ENCODE peak calls at places on chromosomes 6 and 20, in eight cellular contexts. W is MM.1S, X is IMR-90, F is endothelial cell of umbilical vein, C is HCT116, E is H1, Y is PC-3, Q is H9. K is an unnamed sample.

GRCh38 chr6:106870069-106870468 is 104.5 kb downstream of the CD24 start:
- DNase-seq in W (no peak), X (peak; percentile 52), F (no peak), C (no peak), E (no peak), Y (peak; percentile 75), Q (no peak), K (no peak)

GRCh38 chr6:9398794-9399373 is 963.5 kb upstream of the SLC35B3 start:
- DNase-seq in W (no peak), X (no peak), F (no peak), C (no peak), E (no peak), Y (no peak), Q (no peak), K (no peak)

GRCh38 chr20:33703498-33704137 is 16.5 kb downstream of the PXMP4 start:
- DNase-seq in W (no peak), X (no peak), F (no peak), C (no peak), E (no peak), Y (no peak), Q (no peak), K (no peak)

GRCh38 chr6:37972994-37973757 is 153.6 kb downstream of the ZFAND3 start:
- DNase-seq in W (no peak), X (no peak), F (no peak), C (no peak), E (no peak), Y (no peak), Q (no peak), K (no peak)

GRCh38 chr6:84671188-84671587 is 93.2 kb downstream of the TBX18 start:
- DNase-seq in W (no peak), X (no peak), F (no peak), C (no peak), E (no peak), Y (peak; percentile 26), Q (no peak), K (peak; percentile 7)

GRCh38 chr6:15207923-15208322 is 37.9 kb upstream of the JARID2 start:
- DNase-seq in W (no peak), X (peak; percentile 50), F (no peak), C (no peak), E (peak; percentile 56), Y (no peak), Q (peak; percentile 76), K (peak; percentile 15)

GRCh38 chr6:144345451-144345850 is 60.3 kb downstream of the UTRN start:
- DNase-seq in W (no peak), X (no peak), F (no peak), C (no peak), E (no peak), Y (no peak), Q (no peak), K (no peak)

GRCh38 chr6:39273394-39273793 is 40.8 kb downstream of the KCNK17 start:
- DNase-seq in W (no peak), X (no peak), F (no peak), C (no peak), E (peak; percentile 64), Y (no peak), Q (peak; percentile 71), K (no peak)

GRCh38 chr20:63128367-63128766 is 87.6 kb downstream of the YTHDF1 start:
- DNase-seq in W (no peak), X (no peak), F (no peak), C (no peak), E (no peak), Y (no peak), Q (peak; percentile 22), K (no peak)

GRCh38 chr6:149250982-149251381 is 66.5 kb upstream of the TAB2 start:
- DNase-seq in W (no peak), X (no peak), F (no peak), C (no peak), E (no peak), Y (no peak), Q (no peak), K (no peak)
- H3K4me2 ChIP-seq in W (no peak overlapping the region), X (no peak overlapping the region), F (no peak overlapping the region), C (no peak overlapping the region), E (no peak overlapping the region), Y (no peak overlapping the region), Q (no peak overlapping the region), K (no peak overlapping the region)

DNA sequence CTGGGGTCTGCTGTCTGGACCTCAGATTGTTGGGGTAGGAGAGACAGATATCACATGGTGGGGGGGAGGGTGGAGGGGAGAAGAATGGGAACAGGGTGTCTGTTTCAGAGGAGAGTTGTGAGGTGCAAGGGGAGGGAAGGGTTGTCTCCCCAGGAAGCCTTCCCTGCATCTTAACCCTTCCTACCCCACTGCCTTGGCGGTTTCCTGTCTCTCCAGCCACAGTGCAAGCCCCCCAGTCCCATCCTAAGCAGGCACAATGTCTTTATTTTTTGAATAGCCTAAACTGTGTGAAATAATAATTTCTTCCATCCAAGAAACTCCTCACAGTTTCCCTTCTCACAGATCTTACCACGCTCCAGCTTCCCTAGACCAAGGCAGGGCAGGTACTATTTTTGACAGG is 3.5 kb downstream of the FOXP4 start:
- DNase-seq in W (no peak), X (no peak), F (no peak), C (no peak), E (no peak), Y (no peak), Q (no peak), K (no peak)
- H3K9ac ChIP-seq in W (no peak overlapping the region), X (no peak overlapping the region), F (no peak overlapping the region), C (no peak overlapping the region), E (no peak overlapping the region), Y (no peak overlapping the region), Q (no peak overlapping the region), K (no peak overlapping the region)

GRCh38 chr6:100209323-100210137 is 215.5 kb upstream of the MCHR2 start:
- DNase-seq in W (no peak), X (peak; percentile 63), F (no peak), C (no peak), E (no peak), Y (peak; percentile 26), Q (no peak), K (no peak)
- TF ChIP-seq CTCF in W (no peak), X (no peak), F (no peak), C (no peak), E (no peak), Y (no peak), Q (no peak), K (no peak)

GRCh38 chr20:23203310-23203709 is 117.2 kb upstream of the CD93 start:
- DNase-seq in W (no peak), X (no peak), F (peak; percentile 51), C (no peak), E (no peak), Y (no peak), Q (no peak), K (no peak)
- H3K4me2 ChIP-seq in W (no peak overlapping the region), X (no peak overlapping the region), F (no peak overlapping the region), C (no peak overlapping the region), E (no peak overlapping the region), Y (no peak overlapping the region), Q (no peak overlapping the region), K (no peak overlapping the region)

DNA sequence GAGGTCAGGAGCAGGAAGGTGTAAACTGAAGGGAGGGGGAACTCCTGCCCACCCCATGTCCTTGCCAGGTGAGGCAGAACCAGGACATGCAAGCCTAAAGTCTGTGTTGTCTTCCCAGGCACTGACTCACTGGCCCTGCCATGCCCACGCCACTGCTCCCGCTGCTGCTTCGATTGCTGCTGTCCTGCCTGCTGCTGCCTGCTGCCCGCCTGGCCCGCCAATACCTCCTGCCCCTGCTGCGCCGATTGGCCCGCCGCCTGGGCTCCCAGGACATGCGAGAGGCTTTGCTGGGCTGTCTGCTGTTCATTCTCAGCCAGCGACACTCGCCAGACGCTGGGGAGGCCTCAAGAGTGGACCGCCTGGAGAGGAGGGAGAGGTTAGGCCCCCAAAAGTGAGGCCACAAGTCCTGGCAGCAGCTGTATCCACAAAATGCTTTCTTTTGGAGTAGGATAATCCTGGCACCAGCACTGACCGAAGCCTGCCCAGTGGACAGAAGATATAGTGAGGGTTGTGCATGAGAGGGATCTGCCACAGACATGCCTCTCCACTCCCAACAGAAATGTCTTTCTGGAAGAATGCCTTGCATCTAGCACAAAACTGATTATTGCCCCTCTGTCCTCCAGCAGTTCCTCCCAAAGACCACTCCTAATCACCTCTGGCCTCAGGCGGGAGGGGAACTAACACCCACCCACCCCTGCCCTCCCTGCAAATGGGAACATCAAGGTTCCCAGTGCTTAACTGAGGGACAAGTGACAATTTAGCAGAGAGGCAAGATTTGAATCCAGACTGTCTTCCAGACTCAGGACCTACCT is 812 bp downstream of the MYMX start:
- DNase-seq in W (no peak), X (peak; percentile 14), F (no peak), C (no peak), E (peak; percentile 71), Y (no peak), Q (peak; percentile 81), K (peak; percentile 71)
- H3K9ac ChIP-seq in W (no peak overlapping the region), X (no peak overlapping the region), F (no peak overlapping the region), C (no peak overlapping the region), E (peak overlapping the region; percentile 12), Y (no peak overlapping the region), Q (peak overlapping the region; percentile 15), K (no peak overlapping the region)

GRCh38 chr20:38804682-38805501 is 605 bp upstream of the PPP1R16B start:
- DNase-seq in W (peak; percentile 16), X (no peak), F (peak; percentile 96), C (no peak), E (no peak), Y (no peak), Q (peak; percentile 66), K (peak; percentile 91)

GRCh38 chr20:38804243-38804642 is 1.3 kb upstream of the PPP1R16B start:
- DNase-seq in W (no peak), X (no peak), F (no peak), C (no peak), E (no peak), Y (no peak), Q (no peak), K (peak; percentile 46)

GRCh38 chr20:38806855-38807655 is 1.6 kb downstream of the PPP1R16B start:
- DNase-seq in W (peak; percentile 49), X (no peak), F (peak; percentile 28), C (no peak), E (peak; percentile 64), Y (no peak), Q (no peak), K (peak; percentile 50)

GRCh38 chr20:38805502-38805957 is at the start of gene PPP1R16B:
- DNase-seq in W (peak; percentile 83), X (no peak), F (peak; percentile 72), C (no peak), E (peak; percentile 87), Y (no peak), Q (peak; percentile 83), K (peak; percentile 88)

DNA sequence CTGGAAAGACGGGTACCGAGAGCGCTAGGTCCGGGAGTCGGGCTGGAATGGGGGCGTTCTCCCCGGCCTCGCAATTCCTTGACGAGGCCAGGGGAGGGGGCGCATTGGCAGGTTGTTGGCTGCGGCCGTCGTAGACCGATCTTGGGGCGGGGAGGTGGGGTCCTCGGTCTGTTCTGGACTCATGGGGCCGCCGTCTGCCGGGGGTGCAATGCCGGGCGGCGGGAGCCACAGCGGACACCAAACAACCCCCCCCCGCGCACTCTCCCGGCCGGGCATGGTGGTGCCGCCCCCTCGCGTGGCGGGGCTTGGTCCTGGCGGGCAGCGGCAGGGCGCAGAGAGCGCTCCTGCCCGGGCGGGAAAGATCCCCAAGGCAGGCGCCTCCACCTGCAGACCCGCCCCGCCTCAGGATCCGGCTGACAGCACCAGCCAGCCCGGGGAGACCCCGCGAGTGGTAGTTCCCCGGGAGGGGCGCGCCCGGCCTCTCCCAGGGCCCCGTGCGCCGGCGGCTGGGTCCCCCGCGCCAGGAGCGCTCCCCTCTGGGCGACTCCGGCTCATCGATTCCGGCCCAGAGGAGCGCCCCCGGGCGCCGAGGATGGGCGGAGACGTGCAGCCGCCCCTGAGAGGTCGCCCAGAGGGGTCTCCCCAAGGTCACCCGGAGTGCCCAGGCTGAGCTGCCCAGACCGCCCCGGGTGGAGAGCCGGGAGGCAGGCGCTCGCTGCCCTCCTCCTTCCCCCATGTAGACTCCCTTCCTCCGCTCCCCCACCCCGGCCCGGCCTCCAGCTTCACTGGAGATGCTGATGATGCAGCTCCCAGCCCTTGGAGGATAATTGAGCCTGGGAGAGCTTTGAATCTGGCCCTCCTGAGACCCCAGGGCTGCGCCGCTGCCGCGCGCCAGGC is 709 bp downstream of the PPP1R16B start:
- DNase-seq in W (peak; percentile 51), X (no peak), F (peak; percentile 30), C (no peak), E (peak; percentile 74), Y (no peak), Q (no peak), K (peak; percentile 42)
- TF ChIP-seq CTCF in W (peak; percentile 8), X (no peak), F (peak; percentile 19), C (no peak), E (peak; percentile 19), Y (no peak), Q (peak; percentile 30), K (peak; percentile 29)

K was measured in neural progenitor cell.